ENCODE peak calls at places on chromosomes 1 and 21, in four cellular contexts. H, E, Y and B are unnamed samples.
A peak's percentile ranks its signal among the peaks of the same experiment; 100 is the strongest.

GRCh38 chr1:167641786-167642500 is 11.9 kb downstream of the RCSD1 start:
- DNase-seq in H (no peak), E (peak; percentile 30), Y (no peak), B (no peak)

GRCh38 chr1:90579212-90579802 is 137.8 kb downstream of the BARHL2 start:
- DNase-seq in H (no peak), E (peak; percentile 19), Y (no peak), B (no peak)

GRCh38 chr1:228059536-228060457 is 22.7 kb upstream of the ARF1 start:
- DNase-seq in H (no peak), E (peak; percentile 60), Y (peak; percentile 46), B (peak; percentile 30)

GRCh38 chr1:184639205-184639604 is 115.5 kb downstream of the EDEM3 start:
- DNase-seq in H (no peak), E (no peak), Y (no peak), B (no peak)

GRCh38 chr1:58909162-58909560 is 125.3 kb upstream of the JUN start:
- DNase-seq in H (no peak), E (no peak), Y (no peak), B (no peak)

GRCh38 chr1:7964476-7964875 is 3.0 kb downstream of the PARK7 start:
- DNase-seq in H (no peak), E (no peak), Y (no peak), B (no peak)

GRCh38 chr1:235867903-235868469 is 1.3 kb upstream of the LYST start:
- DNase-seq in H (no peak), E (peak; percentile 88), Y (no peak), B (peak; percentile 10)

GRCh38 chr1:65493792-65494191 is 73.3 kb downstream of the LEPR start:
- DNase-seq in H (no peak), E (no peak), Y (no peak), B (no peak)

GRCh38 chr1:39524591-39525365 is 33.3 kb downstream of the BMP8A start:
- DNase-seq in H (no peak), E (no peak), Y (no peak), B (no peak)

GRCh38 chr21:40140675-40141074 is 273.4 kb downstream of the PCP4 start:
- DNase-seq in H (no peak), E (no peak), Y (no peak), B (no peak)

GRCh38 chr21:35528109-35529042 is 479.3 kb upstream of the RUNX1 start:
- DNase-seq in H (peak; percentile 15), E (peak; percentile 17), Y (peak; percentile 10), B (peak; percentile 13)

GRCh38 chr21:33078907-33079582 is 9.1 kb downstream of the OLIG1 start:
- DNase-seq in H (no peak), E (peak; percentile 8), Y (no peak), B (no peak)

GRCh38 chr1:236035681-236036101 is 29.2 kb downstream of the NID1 start:
- DNase-seq in H (no peak), E (no peak), Y (no peak), B (no peak)

GRCh38 chr1:13781907-13782633 is 82.1 kb downstream of the PRDM2 start:
- DNase-seq in H (no peak), E (no peak), Y (no peak), B (no peak)

GRCh38 chr1:173669491-173669941 is at the start of gene ANKRD45:
- DNase-seq in H (peak; percentile 22), E (peak; percentile 4), Y (no peak), B (no peak)

GRCh38 chr1:158638905-158639304 is 33.8 kb downstream of the OR10Z1 start:
- DNase-seq in H (no peak), E (no peak), Y (no peak), B (no peak)

GRCh38 chr1:61639218-61639617 is 85.7 kb downstream of the TM2D1 start:
- DNase-seq in H (no peak), E (no peak), Y (no peak), B (no peak)

GRCh38 chr1:46488343-46489168 is 1.1 kb upstream of the DMBX1 start:
- DNase-seq in H (no peak), E (no peak), Y (no peak), B (no peak)

GRCh38 chr1:230633469-230633868 is 8.8 kb upstream of the COG2 start:
- DNase-seq in H (no peak), E (no peak), Y (no peak), B (no peak)

GRCh38 chr1:49694251-49694827 is 329.4 kb downstream of the AGBL4 start:
- DNase-seq in H (no peak), E (no peak), Y (no peak), B (no peak)

GRCh38 chr1:31478167-31478566 is 65.2 kb downstream of the SERINC2 start:
- DNase-seq in H (no peak), E (no peak), Y (no peak), B (no peak)

GRCh38 chr1:37149296-37149695 is 115.0 kb upstream of the GRIK3 start:
- DNase-seq in H (no peak), E (no peak), Y (no peak), B (no peak)

GRCh38 chr1:94103608-94104007 is 17.3 kb downstream of the ABCA4 start:
- DNase-seq in H (no peak), E (no peak), Y (no peak), B (no peak)

GRCh38 chr1:226447932-226448670 is 40.2 kb upstream of the PARP1 start:
- DNase-seq in H (no peak), E (no peak), Y (no peak), B (no peak)

GRCh38 chr1:31637915-31638673 is 6.6 kb downstream of the PEF1 start:
- DNase-seq in H (no peak), E (no peak), Y (no peak), B (no peak)

GRCh38 chr1:109979489-109980091 is 5.0 kb upstream of the AHCYL1 start:
- DNase-seq in H (no peak), E (no peak), Y (no peak), B (no peak)

GRCh38 chr1:243475966-243476365 is 220.1 kb downstream of the SDCCAG8 start:
- DNase-seq in H (no peak), E (no peak), Y (no peak), B (no peak)